ENCODE peak calls at places on chromosomes 3 and 15, in four cellular contexts. H is SJSA1, D is fibroblast of lung, S is ovary. L is an unnamed sample.

GRCh38 chr3:197687570-197687969 is 49.1 kb downstream of the RUBCN start:
- DNase-seq in H (no peak), D (no peak), S (no peak), L (no peak)

GRCh38 chr15:76330281-76330680 is 6.3 kb upstream of the ISL2 start:
- DNase-seq in H (peak), D (peak), S (peak), L (peak)

GRCh38 chr3:116154389-116154788 is 290.9 kb downstream of the LSAMP start:
- DNase-seq in H (no peak), D (no peak), S (no peak), L (no peak)

GRCh38 chr3:62228467-62228866 is 144.9 kb downstream of the FEZF2 start:
- DNase-seq in H (no peak), D (no peak), S (no peak), L (no peak)

GRCh38 chr15:53671545-53671944 is 87.9 kb downstream of the WDR72 start:
- DNase-seq in H (no peak), D (no peak), S (no peak), L (no peak)

GRCh38 chr3:66938338-66938963 is 59.7 kb upstream of the KBTBD8 start:
- DNase-seq in H (no peak), D (peak), S (no peak), L (no peak)

GRCh38 chr15:43958894-43959330 is 132.1 kb downstream of the WDR76 start:
- DNase-seq in H (no peak), D (peak), S (no peak), L (no peak)

GRCh38 chr3:187051724-187052364 is 87.5 kb downstream of the RPL39L start:
- DNase-seq in H (no peak), D (no peak), S (no peak), L (no peak)

GRCh38 chr3:67329358-67329757 is 325.1 kb downstream of the SUCLG2 start:
- DNase-seq in H (no peak), D (no peak), S (no peak), L (no peak)

GRCh38 chr15:62035256-62035908 is 24.9 kb downstream of the VPS13C start:
- DNase-seq in H (no peak), D (peak), S (no peak), L (no peak)

GRCh38 chr3:88189361-88189810 is 39.6 kb downstream of the C3orf38 start:
- DNase-seq in H (no peak), D (no peak), S (no peak), L (no peak)

GRCh38 chr3:14577897-14578296 is 37.8 kb upstream of the GRIP2 start:
- DNase-seq in H (no peak), D (no peak), S (no peak), L (no peak)

GRCh38 chr3:4501422-4501821 is 8.3 kb downstream of the ITPR1 start:
- DNase-seq in H (no peak), D (no peak), S (no peak), L (no peak)

GRCh38 chr15:95684693-95685115 is 645.8 kb upstream of the NR2F2 start:
- DNase-seq in H (no peak), D (peak), S (no peak), L (no peak)

GRCh38 chr15:31390029-31390428 is 63.4 kb downstream of the KLF13 start:
- DNase-seq in H (peak), D (no peak), S (no peak), L (no peak)

GRCh38 chr3:146187334-146187950 is 26.5 kb upstream of the PLOD2 start:
- DNase-seq in H (no peak), D (peak), S (no peak), L (no peak)

GRCh38 chr3:43090238-43090637 is 15.6 kb downstream of the POMGNT2 start:
- DNase-seq in H (no peak), D (no peak), S (no peak), L (no peak)

GRCh38 chr3:177589921-177590336 is 392.6 kb upstream of the TBL1XR1 start:
- DNase-seq in H (peak), D (peak), S (no peak), L (no peak)

GRCh38 chr15:72136170-72137051 is 18.2 kb downstream of the SENP8 start:
- DNase-seq in H (no peak), D (no peak), S (no peak), L (no peak)

GRCh38 chr3:129690406-129690805 is 83.9 kb upstream of the PLXND1 start:
- DNase-seq in H (no peak), D (peak), S (no peak), L (no peak)

GRCh38 chr3:111737056-111737711 is 121.9 kb upstream of the PHLDB2 start:
- DNase-seq in H (no peak), D (no peak), S (peak), L (peak)

GRCh38 chr3:20130122-20130521 is 55.9 kb downstream of the SGO1 start:
- DNase-seq in H (no peak), D (no peak), S (no peak), L (no peak)

GRCh38 chr3:30135190-30135589 is 471.2 kb upstream of the TGFBR2 start:
- DNase-seq in H (no peak), D (no peak), S (no peak), L (no peak)

GRCh38 chr15:83106994-83107840 is at the start of gene TM6SF1:
- DNase-seq in H (no peak), D (no peak), S (no peak), L (peak)

GRCh38 chr3:19920401-19921075 is 13.5 kb downstream of the EFHB start:
- DNase-seq in H (no peak), D (no peak), S (no peak), L (no peak)

GRCh38 chr3:13032206-13032605 is 41.0 kb downstream of the IQSEC1 start:
- DNase-seq in H (no peak), D (no peak), S (no peak), L (no peak)

GRCh38 chr3:64224826-64225606 is at the start of gene PRICKLE2:
- DNase-seq in H (peak), D (peak), S (peak), L (peak)

GRCh38 chr3:190130037-190130436 is 9.3 kb upstream of the P3H2 start:
- DNase-seq in H (no peak), D (no peak), S (no peak), L (no peak)

GRCh38 chr15:75203908-75204263 is 2.2 kb downstream of the C15orf39 start:
- DNase-seq in H (no peak), D (no peak), S (no peak), L (peak)

GRCh38 chr15:75205064-75205395 is 3.3 kb downstream of the C15orf39 start:
- DNase-seq in H (no peak), D (no peak), S (no peak), L (no peak)

GRCh38 chr15:75203017-75203907 is 1.6 kb downstream of the C15orf39 start:
- DNase-seq in H (no peak), D (peak), S (peak), L (peak)

GRCh38 chr15:75206006-75206405 is 4.3 kb downstream of the C15orf39 start:
- DNase-seq in H (no peak), D (no peak), S (no peak), L (no peak)

DNA sequence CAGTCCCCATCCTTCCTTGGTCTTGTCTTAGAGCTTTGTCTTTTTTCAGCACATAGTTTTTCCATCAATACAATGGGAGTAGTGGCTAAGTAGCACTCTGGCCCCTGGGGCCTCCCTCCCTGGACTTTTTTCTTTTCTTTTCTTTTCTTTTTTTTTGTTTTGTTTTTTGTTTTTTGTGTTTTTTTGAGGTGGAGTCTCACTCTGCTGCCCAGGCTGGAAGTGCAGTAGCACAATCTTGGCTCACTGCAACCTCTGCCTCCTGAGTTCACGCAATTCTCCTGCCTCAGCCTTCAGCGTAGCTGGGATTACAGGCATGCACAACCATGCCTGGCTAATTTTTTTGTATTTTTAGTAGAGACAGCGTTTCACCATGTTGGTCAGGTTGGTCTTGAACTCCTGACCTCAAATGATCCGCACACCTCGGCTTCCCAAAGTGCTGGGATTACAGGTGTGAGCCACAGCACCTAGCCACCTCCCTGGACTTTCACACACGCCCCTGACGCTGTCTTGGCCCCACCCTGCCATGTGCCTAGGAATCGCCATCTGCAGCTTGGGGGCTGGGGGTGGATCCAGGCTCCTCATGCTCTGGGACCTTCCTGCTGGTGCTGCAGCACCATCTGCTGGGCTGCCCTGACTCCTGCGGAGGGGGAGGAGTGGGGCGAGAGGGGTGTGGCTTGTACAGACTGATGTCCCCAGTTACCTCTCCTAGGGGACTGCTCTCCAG is 2.8 kb downstream of the C15orf39 start:
- DNase-seq in H (peak), D (peak), S (peak), L (peak)
- H3K4me3 ChIP-seq in H (peak), D (no peak), S (peak), L (peak)

GRCh38 chr15:70597945-70598344 is 165.4 kb downstream of the UACA start:
- DNase-seq in H (no peak), D (no peak), S (no peak), L (no peak)
- H3K27ac ChIP-seq in H (no peak), D (no peak), S (no peak), L (no peak)

GRCh38 chr3:37163262-37164020 is 10.9 kb downstream of the LRRFIP2 start:
- DNase-seq in H (peak), D (peak), S (no peak), L (no peak)

GRCh38 chr3:37161351-37161750 is 13.0 kb downstream of the LRRFIP2 start:
- DNase-seq in H (no peak), D (no peak), S (no peak), L (no peak)

GRCh38 chr3:37162501-37163245 is 11.7 kb downstream of the LRRFIP2 start:
- DNase-seq in H (no peak), D (no peak), S (no peak), L (no peak)
- H3K4me3 ChIP-seq in H (no peak), D (no peak), S (no peak), L (no peak)

GRCh38 chr3:106403746-106404145 is 534.9 kb upstream of the CBLB start:
- DNase-seq in H (no peak), D (no peak), S (no peak), L (no peak)

GRCh38 chr3:106397004-106397403 is 528.2 kb upstream of the CBLB start:
- DNase-seq in H (no peak), D (no peak), S (no peak), L (no peak)

GRCh38 chr3:106399208-106399607 is 530.4 kb upstream of the CBLB start:
- DNase-seq in H (no peak), D (no peak), S (no peak), L (no peak)

GRCh38 chr3:106401666-106402319 is 533.0 kb upstream of the CBLB start:
- DNase-seq in H (no peak), D (peak), S (no peak), L (no peak)

GRCh38 chr3:106399773-106400172 is 531.0 kb upstream of the CBLB start:
- DNase-seq in H (no peak), D (no peak), S (no peak), L (no peak)
- H3K27ac ChIP-seq in H (no peak), D (no peak), S (no peak), L (no peak)

GRCh38 chr3:184603156-184604030 is 41.8 kb downstream of the EPHB3 start:
- DNase-seq in H (no peak), D (no peak), S (no peak), L (peak)

GRCh38 chr3:184601576-184602405 is 40.2 kb downstream of the EPHB3 start:
- DNase-seq in H (no peak), D (no peak), S (no peak), L (no peak)

GRCh38 chr3:184604039-184604955 is 42.7 kb downstream of the EPHB3 start:
- DNase-seq in H (no peak), D (no peak), S (peak), L (peak)

GRCh38 chr3:184602406-184603155 is 41.0 kb downstream of the EPHB3 start:
- DNase-seq in H (no peak), D (no peak), S (peak), L (no peak)

GRCh38 chr3:184604956-184605290 is 43.3 kb downstream of the EPHB3 start:
- DNase-seq in H (no peak), D (no peak), S (no peak), L (no peak)
- H3K4me3 ChIP-seq in H (no peak), D (no peak), S (no peak), L (no peak)

DNA sequence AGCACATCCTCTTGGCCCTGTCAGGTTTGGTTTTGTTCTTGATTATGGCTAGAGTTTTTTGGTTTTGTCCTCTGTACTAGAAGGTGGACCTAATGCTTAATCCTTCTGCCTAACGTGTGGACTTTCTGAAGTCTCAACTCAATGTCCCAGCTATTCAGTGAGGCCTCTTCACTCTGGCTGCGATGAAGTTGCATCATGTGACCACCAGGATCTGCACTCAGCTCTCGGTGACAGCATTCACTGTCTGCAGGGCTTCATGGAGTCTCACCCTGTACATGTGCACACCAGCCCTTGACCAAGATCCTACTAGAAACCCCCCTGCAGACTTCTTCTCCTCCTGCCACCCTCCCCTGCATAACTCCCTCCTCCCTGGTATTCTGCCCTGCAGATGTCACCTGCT is 38.7 kb upstream of the HRH1 start:
- DNase-seq in H (no peak), D (no peak), S (no peak), L (no peak)
- H3K27ac ChIP-seq in H (no peak), D (no peak), S (no peak), L (no peak)

DNA sequence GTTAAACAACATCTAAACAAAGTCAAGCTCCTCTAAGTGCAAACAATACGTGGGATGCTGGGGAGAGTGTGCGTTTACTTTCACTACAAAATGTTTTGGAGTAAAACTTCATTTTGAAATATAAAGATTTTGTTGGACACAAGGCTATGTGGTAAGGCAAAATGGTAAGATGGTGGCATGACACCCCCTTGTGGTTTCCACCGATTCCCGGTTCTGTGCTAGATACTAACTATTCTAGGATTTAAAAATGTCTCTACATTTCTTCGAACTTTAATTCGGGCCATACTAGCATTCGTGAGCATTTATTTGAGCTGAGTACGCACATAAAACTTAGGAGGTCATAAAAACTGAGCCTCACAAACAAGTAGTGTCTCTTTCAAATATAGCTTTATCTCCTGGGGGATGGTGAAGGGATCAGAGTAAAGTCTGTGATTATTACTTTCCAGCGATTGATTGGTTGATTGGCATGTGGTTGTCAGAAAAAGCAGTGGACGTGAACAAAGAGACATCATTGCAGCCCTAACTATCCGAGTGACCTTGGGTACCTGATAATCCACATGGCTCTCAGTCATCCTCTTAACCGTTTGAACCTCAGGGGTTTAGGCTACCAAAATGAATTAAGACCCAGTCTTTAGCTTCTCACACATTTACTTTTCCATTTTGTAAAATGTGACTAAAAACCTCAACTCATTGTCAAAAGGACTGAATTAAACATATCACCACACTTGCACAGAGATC is 1.1 kb upstream of the ZNF639 start:
- DNase-seq in H (no peak), D (peak), S (no peak), L (no peak)
- H3K4me3 ChIP-seq in H (peak), D (peak), S (peak), L (peak)

GRCh38 chr3:120907659-120908029 is 361 bp upstream of the STXBP5L start:
- DNase-seq in H (no peak), D (no peak), S (no peak), L (no peak)

GRCh38 chr3:120909602-120909878 is 1.5 kb downstream of the STXBP5L start:
- DNase-seq in H (no peak), D (no peak), S (peak), L (no peak)

GRCh38 chr3:120908803-120909601 is 997 bp downstream of the STXBP5L start:
- DNase-seq in H (no peak), D (no peak), S (no peak), L (no peak)

DNA sequence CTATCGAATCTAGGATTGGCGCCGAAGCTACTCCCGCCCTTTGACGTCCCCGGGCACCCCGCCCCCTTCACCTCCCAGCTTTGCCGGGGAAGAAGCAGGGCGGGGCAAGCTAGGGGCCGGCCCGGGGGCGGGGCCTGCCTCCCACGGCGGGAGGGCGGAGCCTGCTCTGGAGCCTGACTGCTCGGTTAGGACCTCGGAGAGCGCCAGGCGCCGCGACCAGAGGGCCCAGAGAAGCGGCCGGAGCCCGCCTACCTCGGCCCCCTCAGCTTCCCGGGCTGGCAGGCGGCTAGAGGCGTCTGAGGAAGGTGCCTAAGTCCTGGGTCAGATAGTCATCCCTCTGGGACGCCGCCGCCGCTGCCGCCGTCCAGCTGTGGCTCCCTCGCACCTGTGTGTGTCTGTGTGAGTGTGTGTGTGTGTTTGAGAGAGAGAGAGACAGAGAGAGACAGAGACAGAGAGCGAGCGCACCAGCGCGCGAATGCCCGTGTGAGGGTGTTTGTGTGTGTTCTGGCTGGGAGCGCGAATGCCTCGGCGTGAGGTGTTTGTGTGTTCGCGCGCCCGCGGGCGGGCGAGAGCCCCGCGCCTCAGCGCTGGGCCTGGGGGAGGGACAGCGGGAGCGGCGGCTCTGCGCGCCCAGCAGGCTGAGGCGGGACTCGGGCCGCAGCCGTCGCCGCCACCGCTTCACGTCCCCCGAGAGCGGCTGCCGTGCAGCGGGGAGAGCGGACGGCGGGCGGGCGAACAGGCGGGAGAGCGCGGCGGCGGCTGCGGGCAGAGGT is at the start of gene STXBP5L:
- DNase-seq in H (peak), D (peak), S (peak), L (peak)
- H3K27ac ChIP-seq in H (no peak), D (no peak), S (peak), L (no peak)